ENCODE peak calls at places on chromosomes 4 and X, in seven cellular contexts. X is activated gamma-delta T cell treated with Interleukin-2 at 50 U/mL for 16 hours; W is HEK293T; R is NCI-H2171 treated with DMSO at 0.1 percent for 48 hours; C is stimulated activated CD4-positive, alpha-beta T cell treated with anti-CD3 and anti-CD28 coated beads, Interleukin-12 subunit alpha, Interleukin-12 subunit beta, amount 100 ng/mL, for 48 hours; Q is fibroblast of the aortic adventitia; U is OCI-LY7. V is an unnamed sample.

GRCh38 chr4:27702710-27703431 is 842.2 kb downstream of the STIM2 start:
- DNase-seq in X (no peak), W (no peak), R (no peak), C (no peak), Q (no peak), U (peak), V (no peak)

GRCh38 chr4:122121593-122121992 is 30.5 kb upstream of the BLTP1 start:
- DNase-seq in X (no peak), W (no peak), R (no peak), C (no peak), Q (no peak), U (no peak), V (no peak)

GRCh38 chr4:81757706-81758105 is 286.0 kb upstream of the RASGEF1B start:
- DNase-seq in X (no peak), W (no peak), R (no peak), C (no peak), Q (no peak), U (no peak), V (no peak)

GRCh38 chrX:103831342-103831802 is 685 bp downstream of the RAB9B start:
- DNase-seq in X (peak), W (peak), R (no peak), C (no peak), Q (peak), U (no peak), V (peak)

GRCh38 chrX:114532093-114532805 is 51.6 kb upstream of the HTR2C start:
- DNase-seq in X (no peak), W (no peak), R (no peak), C (no peak), Q (no peak), U (no peak), V (no peak)

GRCh38 chr4:51942108-51942832 is 77.9 kb downstream of the LRRC66 start:
- DNase-seq in X (no peak), W (no peak), R (no peak), C (no peak), Q (peak), U (no peak), V (no peak)

GRCh38 chrX:139086243-139086642 is 374.7 kb upstream of the FGF13 start:
- DNase-seq in X (no peak), W (no peak), R (no peak), C (no peak), Q (no peak), U (no peak), V (no peak)

GRCh38 chr4:114091546-114091945 is 112.1 kb upstream of the ARSJ start:
- DNase-seq in X (no peak), W (no peak), R (no peak), C (no peak), Q (no peak), U (no peak), V (no peak)

GRCh38 chr4:93897559-93897958 is 69.0 kb downstream of the ATOH1 start:
- DNase-seq in X (no peak), W (peak), R (no peak), C (no peak), Q (no peak), U (peak), V (no peak)

GRCh38 chr4:72128741-72129140 is 96.9 kb downstream of the NPFFR2 start:
- DNase-seq in X (no peak), W (no peak), R (no peak), C (no peak), Q (no peak), U (no peak), V (no peak)